ENCODE peak calls at places on chromosomes 16 and 17, in seven cellular contexts. W is iPS DF 6.9, U is prostate gland, H is neuronal stem cell, J is heart left ventricle, R is mesenchymal stem cell, P is cardiac muscle cell. Q is an unnamed sample.

GRCh38 chr16:58499615-58500328 is at the start of gene NDRG4:
- DNase-seq in W (peak; percentile 48), U (no peak), H (peak; percentile 78), J (peak; percentile 62), R (peak; percentile 94), P (peak; percentile 92), Q (peak; percentile 87)

GRCh38 chr17:26774291-26775218 is 519.4 kb upstream of the WSB1 start:
- DNase-seq in W (no peak), U (no peak), H (no peak), J (no peak), R (no peak), P (no peak), Q (no peak)

GRCh38 chr17:50587571-50587970 is 27.1 kb downstream of the CACNA1G start:
- DNase-seq in W (no peak), U (no peak), H (no peak), J (no peak), R (no peak), P (no peak), Q (no peak)

GRCh38 chr16:80300876-80301275 is 239.9 kb upstream of the DYNLRB2 start:
- DNase-seq in W (no peak), U (no peak), H (no peak), J (no peak), R (no peak), P (peak; percentile 29), Q (peak; percentile 81)

GRCh38 chr17:72715906-72716572 is 376.4 kb downstream of the SLC39A11 start:
- DNase-seq in W (no peak), U (peak; percentile 71), H (no peak), J (no peak), R (peak; percentile 97), P (no peak), Q (peak; percentile 86)

GRCh38 chr16:54317306-54317705 is 30.7 kb upstream of the IRX3 start:
- DNase-seq in W (no peak), U (no peak), H (no peak), J (no peak), R (no peak), P (no peak), Q (no peak)

GRCh38 chr17:5097101-5097834 is 14.4 kb downstream of the ZNF232 start:
- DNase-seq in W (no peak), U (peak; percentile 60), H (peak; percentile 56), J (peak; percentile 76), R (no peak), P (peak; percentile 87), Q (no peak)

GRCh38 chr16:17130733-17131132 is 340.0 kb downstream of the XYLT1 start:
- DNase-seq in W (no peak), U (no peak), H (no peak), J (no peak), R (no peak), P (no peak), Q (no peak)

GRCh38 chr16:85879975-85880831 is 18.8 kb upstream of the IRF8 start:
- DNase-seq in W (no peak), U (no peak), H (no peak), J (no peak), R (no peak), P (no peak), Q (no peak)

GRCh38 chr16:11668590-11669379 is 530 bp downstream of the SNN start:
- DNase-seq in W (no peak), U (no peak), H (peak; percentile 45), J (no peak), R (no peak), P (no peak), Q (no peak)

GRCh38 chr17:36808181-36808661 is 129.1 kb upstream of the LHX1 start:
- DNase-seq in W (no peak), U (no peak), H (peak; percentile 54), J (no peak), R (peak; percentile 2), P (peak; percentile 68), Q (no peak)

GRCh38 chr16:86671486-86672214 is 93.3 kb downstream of the FOXL1 start:
- DNase-seq in W (no peak), U (no peak), H (no peak), J (no peak), R (peak; percentile 65), P (no peak), Q (no peak)

GRCh38 chr17:31740611-31741082 is 118.4 kb downstream of the COPRS start:
- DNase-seq in W (no peak), U (no peak), H (no peak), J (no peak), R (peak; percentile 71), P (no peak), Q (peak; percentile 85)

GRCh38 chr17:6610011-6610410 is 30.5 kb downstream of the KIAA0753 start:
- DNase-seq in W (no peak), U (no peak), H (no peak), J (no peak), R (no peak), P (no peak), Q (no peak)

GRCh38 chr17:64641499-64641898 is 20.6 kb downstream of the SMURF2 start:
- DNase-seq in W (no peak), U (no peak), H (no peak), J (no peak), R (peak; percentile 85), P (no peak), Q (peak; percentile 55)

GRCh38 chr17:45048795-45049563 is 2.5 kb downstream of the DCAKD start:
- DNase-seq in W (no peak), U (no peak), H (no peak), J (no peak), R (no peak), P (no peak), Q (no peak)

GRCh38 chr16:85514601-85515318 is 98.4 kb upstream of the GSE1 start:
- DNase-seq in W (no peak), U (peak; percentile 56), H (peak; percentile 38), J (peak; percentile 62), R (peak; percentile 91), P (no peak), Q (peak; percentile 96)

GRCh38 chr17:40602445-40603443 is 37.5 kb upstream of the CCR7 start:
- DNase-seq in W (no peak), U (no peak), H (no peak), J (no peak), R (peak; percentile 56), P (peak; percentile 51), Q (no peak)

GRCh38 chr16:25553711-25554436 is 137.9 kb upstream of the HS3ST4 start:
- DNase-seq in W (no peak), U (no peak), H (no peak), J (no peak), R (no peak), P (no peak), Q (no peak)

GRCh38 chr16:24771132-24771778 is 41.8 kb downstream of the TNRC6A start:
- DNase-seq in W (no peak), U (no peak), H (no peak), J (no peak), R (peak; percentile 71), P (no peak), Q (no peak)

GRCh38 chr17:30433514-30433913 is 43.7 kb upstream of the GOSR1 start:
- DNase-seq in W (no peak), U (no peak), H (no peak), J (no peak), R (peak; percentile 94), P (no peak), Q (peak; percentile 55)

GRCh38 chr17:41649923-41650519 is 25.6 kb upstream of the KRT17 start:
- DNase-seq in W (no peak), U (no peak), H (no peak), J (no peak), R (no peak), P (no peak), Q (no peak)

GRCh38 chr17:11738151-11738550 is 139.9 kb downstream of the DNAH9 start:
- DNase-seq in W (no peak), U (no peak), H (no peak), J (no peak), R (no peak), P (no peak), Q (no peak)

GRCh38 chr16:35747658-35748455 is 2288.4 kb downstream of the TP53TG3F start:
- DNase-seq in W (no peak), U (no peak), H (no peak), J (no peak), R (no peak), P (no peak), Q (no peak)

GRCh38 chr16:35745821-35746248 is 2286.4 kb downstream of the TP53TG3F start:
- DNase-seq in W (no peak), U (no peak), H (no peak), J (no peak), R (no peak), P (no peak), Q (no peak)

GRCh38 chr16:35746963-35747657 is 2287.7 kb downstream of the TP53TG3F start:
- DNase-seq in W (no peak), U (no peak), H (no peak), J (no peak), R (no peak), P (no peak), Q (no peak)

GRCh38 chr16:35745191-35745590 is 2285.8 kb downstream of the TP53TG3F start:
- DNase-seq in W (no peak), U (no peak), H (no peak), J (no peak), R (no peak), P (no peak), Q (peak; percentile 49)

GRCh38 chr16:35746281-35746962 is 2287.0 kb downstream of the TP53TG3F start:
- DNase-seq in W (no peak), U (no peak), H (no peak), J (no peak), R (no peak), P (no peak), Q (no peak)
- H3K9me3 ChIP-seq in W (peaks cover 16% of the 10 kb centered on the region), U (no peaks in the 10 kb centered on the region), H (no peaks in the 10 kb centered on the region), J (no peaks in the 10 kb centered on the region), R (no peaks in the 10 kb centered on the region), P (no peaks in the 10 kb centered on the region), Q (no peaks in the 10 kb centered on the region)

DNA sequence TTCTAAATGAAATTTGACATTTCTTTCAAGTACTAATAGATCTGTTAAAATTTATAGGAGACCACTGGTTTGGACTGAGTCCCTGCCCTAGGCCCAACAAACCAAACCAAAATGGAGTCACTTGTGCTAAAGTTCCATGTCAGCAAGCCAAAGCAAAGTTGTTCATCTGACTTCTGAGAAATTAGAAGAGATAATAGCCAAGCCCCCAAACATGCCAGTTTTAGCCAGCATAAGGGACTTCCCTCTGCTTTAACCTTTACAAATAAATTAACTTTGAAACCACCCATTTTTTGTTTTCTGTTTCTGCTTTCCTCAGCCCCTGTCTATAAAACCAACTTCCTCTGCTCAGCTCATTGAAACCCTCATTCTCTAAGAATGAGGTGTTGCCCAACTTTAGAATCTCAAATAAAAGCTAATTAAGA is 18.9 kb downstream of the CDR2 start:
- DNase-seq in W (no peak), U (no peak), H (no peak), J (no peak), R (no peak), P (no peak), Q (no peak)
- H3K9me3 ChIP-seq in W (no peaks in the 10 kb centered on the region), U (no peaks in the 10 kb centered on the region), H (no peaks in the 10 kb centered on the region), J (no peaks in the 10 kb centered on the region), R (no peaks in the 10 kb centered on the region), P (no peaks in the 10 kb centered on the region), Q (no peaks in the 10 kb centered on the region)

GRCh38 chr16:3143598-3144330 is 8.9 kb downstream of the ZNF213 start:
- DNase-seq in W (no peak), U (no peak), H (no peak), J (peak; percentile 63), R (no peak), P (no peak), Q (no peak)
- H3K9me3 ChIP-seq in W (no peaks in the 10 kb centered on the region), U (no peaks in the 10 kb centered on the region), H (no peaks in the 10 kb centered on the region), J (no peaks in the 10 kb centered on the region), R (no peaks in the 10 kb centered on the region), P (no peaks in the 10 kb centered on the region), Q (no peaks in the 10 kb centered on the region)

DNA sequence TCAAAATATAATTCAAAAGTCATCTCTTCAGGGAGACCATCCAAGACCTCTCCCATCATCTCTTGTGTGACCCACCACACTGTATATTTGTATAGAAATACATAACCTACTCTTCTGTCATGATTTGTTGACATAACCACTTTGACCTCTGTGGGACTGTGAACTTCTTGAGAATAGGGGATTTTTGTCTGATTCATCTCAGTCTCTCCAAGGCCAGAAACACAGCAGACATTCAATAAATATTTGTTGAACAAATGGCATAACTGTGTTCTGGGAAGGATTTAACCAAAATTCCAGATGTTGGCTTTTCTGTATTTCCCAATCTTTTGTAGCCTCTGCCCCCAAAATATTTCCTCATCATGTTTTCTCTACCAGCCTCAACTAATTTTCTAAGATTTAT is 169.7 kb downstream of the CDH11 start:
- DNase-seq in W (no peak), U (no peak), H (no peak), J (no peak), R (peak; percentile 93), P (no peak), Q (peak; percentile 72)
- H3K9me3 ChIP-seq in W (no peaks in the 10 kb centered on the region), U (no peaks in the 10 kb centered on the region), H (no peaks in the 10 kb centered on the region), J (no peaks in the 10 kb centered on the region), R (no peaks in the 10 kb centered on the region), P (no peaks in the 10 kb centered on the region), Q (no peaks in the 10 kb centered on the region)

Q was measured in SJSA1.